ENCODE peak calls at places on chromosomes 16 and 17, in eight cellular contexts. F is transverse colon, U is K562, Y is H1, L is esophagus muscularis mucosa, W is SK-N-SH, V is breast epithelium, J is endothelial cell of umbilical vein. H is an unnamed sample.

GRCh38 chr17:69607162-69607834 is 192.8 kb downstream of the MAP2K6 start:
- DNase-seq in F (peak), U (peak), Y (peak), L (no peak), W (peak), V (peak), J (peak), H (peak)

GRCh38 chr16:56911771-56912541 is 20.0 kb upstream of the HERPUD1 start:
- DNase-seq in F (peak), U (no peak), Y (no peak), L (no peak), W (no peak), V (no peak), J (no peak), H (no peak)

GRCh38 chr17:65541453-65541852 is 20.0 kb downstream of the AXIN2 start:
- DNase-seq in F (no peak), U (no peak), Y (no peak), L (no peak), W (no peak), V (no peak), J (no peak), H (no peak)

GRCh38 chr17:71163121-71163812 is 957.6 kb upstream of the SOX9 start:
- DNase-seq in F (no peak), U (no peak), Y (no peak), L (no peak), W (no peak), V (no peak), J (no peak), H (no peak)

GRCh38 chr17:10062757-10063385 is 135.5 kb downstream of the GAS7 start:
- DNase-seq in F (no peak), U (no peak), Y (no peak), L (no peak), W (no peak), V (no peak), J (no peak), H (no peak)

GRCh38 chr17:29407856-29408255 is 17.7 kb downstream of the TAOK1 start:
- DNase-seq in F (no peak), U (no peak), Y (no peak), L (no peak), W (no peak), V (no peak), J (no peak), H (no peak)

GRCh38 chr16:23374721-23375120 is 72.6 kb downstream of the SCNN1B start:
- DNase-seq in F (peak), U (no peak), Y (no peak), L (no peak), W (no peak), V (no peak), J (no peak), H (no peak)

GRCh38 chr16:84498859-84499620 is 5.4 kb downstream of the MEAK7 start:
- DNase-seq in F (no peak), U (no peak), Y (no peak), L (no peak), W (no peak), V (no peak), J (no peak), H (no peak)

GRCh38 chr17:6365187-6365943 is 69.6 kb downstream of the AIPL1 start:
- DNase-seq in F (no peak), U (no peak), Y (peak), L (peak), W (no peak), V (no peak), J (no peak), H (no peak)

GRCh38 chr17:73820686-73821448 is 176.6 kb upstream of the SDK2 start:
- DNase-seq in F (peak), U (peak), Y (peak), L (no peak), W (peak), V (no peak), J (no peak), H (no peak)

DNA sequence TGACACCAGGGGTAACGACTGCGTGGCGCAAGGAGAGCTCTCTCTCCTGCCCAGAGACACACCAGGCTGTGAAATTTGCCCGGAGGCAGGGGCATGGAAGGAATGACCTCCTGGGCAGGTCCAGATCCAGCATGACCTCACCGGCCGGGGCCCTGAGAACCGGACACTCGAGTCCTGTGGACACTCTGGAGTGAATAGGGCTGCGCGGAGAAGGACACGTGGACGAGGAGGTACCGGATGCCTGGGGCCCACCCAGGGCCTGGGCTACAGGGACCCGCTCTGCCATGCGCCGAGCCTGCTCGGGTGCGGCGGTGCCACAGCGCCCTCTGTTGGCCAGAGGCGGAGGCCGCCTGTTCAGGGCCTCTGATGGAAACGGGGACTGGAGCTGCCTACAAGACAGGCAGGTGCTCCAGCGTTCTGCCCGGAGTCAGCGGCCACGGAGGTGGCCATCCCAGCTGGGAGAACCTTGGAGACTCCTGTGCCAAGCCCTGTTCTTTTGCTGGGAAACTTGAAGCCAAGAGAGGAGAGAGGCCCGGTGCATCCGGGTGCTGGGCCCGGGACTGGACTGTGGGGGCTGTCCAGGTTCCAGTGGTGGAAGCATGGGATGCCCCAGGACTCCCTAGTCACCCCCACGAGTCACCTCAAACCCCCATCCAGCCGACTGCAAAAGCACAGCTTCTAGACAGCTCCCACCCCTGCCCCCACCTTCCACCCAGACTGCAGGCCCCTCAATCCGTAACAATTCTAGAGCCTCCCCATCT is 19.3 kb upstream of the NXPH3 start:
- DNase-seq in F (peak), U (peak), Y (peak), L (no peak), W (peak), V (peak), J (peak), H (peak)
- TF ChIP-seq POLR2AphosphoS5 in F (no peak), U (no peak), Y (no peak), L (peak), W (no peak), V (peak), J (no peak), H (no peak)

DNA sequence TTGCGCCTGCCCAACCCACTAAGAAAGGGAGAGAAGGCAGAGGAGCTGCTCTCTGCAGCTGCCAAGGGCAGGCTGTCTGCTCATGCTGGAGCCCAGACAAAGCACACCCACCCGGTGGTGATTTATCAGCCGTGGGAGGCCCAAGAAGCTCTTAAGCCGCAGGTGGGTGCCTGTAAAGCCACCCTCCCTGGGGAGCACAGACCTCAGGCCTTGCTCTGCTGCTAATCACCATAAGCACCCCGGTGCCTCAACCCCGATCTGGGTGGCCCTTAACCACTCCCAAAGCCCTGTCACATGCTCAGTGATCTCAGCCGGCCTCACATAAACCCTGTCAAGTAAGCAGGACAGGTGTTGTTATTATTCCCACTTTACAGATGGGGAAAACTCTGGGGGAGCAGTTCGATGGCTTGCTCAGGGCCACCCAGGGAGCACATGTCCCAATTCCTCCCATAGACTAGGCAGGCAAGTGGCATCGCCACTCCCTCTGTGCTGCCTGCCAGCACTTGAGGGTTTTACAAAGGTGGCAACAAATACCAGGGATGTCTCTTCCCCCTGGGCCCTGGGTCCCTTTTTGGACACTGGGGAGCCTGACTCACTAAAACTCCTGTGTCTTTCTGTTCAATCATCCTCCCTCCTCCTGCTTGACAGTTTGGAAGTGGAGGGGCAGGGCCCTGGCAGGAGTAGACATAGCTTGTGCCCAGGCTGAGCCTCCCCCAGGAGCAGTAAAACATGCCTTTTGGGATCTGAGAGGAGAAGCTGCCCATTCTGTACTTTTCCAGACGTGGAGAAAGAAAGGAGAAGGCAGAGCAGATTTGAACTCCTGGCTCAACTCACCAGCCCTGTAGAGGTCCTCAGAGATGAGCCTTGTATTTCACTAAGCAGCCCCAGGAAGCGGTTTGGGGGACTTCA is 299.3 kb downstream of the SOX9 start:
- DNase-seq in F (peak), U (no peak), Y (no peak), L (no peak), W (no peak), V (peak), J (no peak), H (peak)
- TF ChIP-seq POLR2AphosphoS5 in F (no peak), U (no peak), Y (no peak), L (no peak), W (no peak), V (no peak), J (no peak), H (peak)

DNA sequence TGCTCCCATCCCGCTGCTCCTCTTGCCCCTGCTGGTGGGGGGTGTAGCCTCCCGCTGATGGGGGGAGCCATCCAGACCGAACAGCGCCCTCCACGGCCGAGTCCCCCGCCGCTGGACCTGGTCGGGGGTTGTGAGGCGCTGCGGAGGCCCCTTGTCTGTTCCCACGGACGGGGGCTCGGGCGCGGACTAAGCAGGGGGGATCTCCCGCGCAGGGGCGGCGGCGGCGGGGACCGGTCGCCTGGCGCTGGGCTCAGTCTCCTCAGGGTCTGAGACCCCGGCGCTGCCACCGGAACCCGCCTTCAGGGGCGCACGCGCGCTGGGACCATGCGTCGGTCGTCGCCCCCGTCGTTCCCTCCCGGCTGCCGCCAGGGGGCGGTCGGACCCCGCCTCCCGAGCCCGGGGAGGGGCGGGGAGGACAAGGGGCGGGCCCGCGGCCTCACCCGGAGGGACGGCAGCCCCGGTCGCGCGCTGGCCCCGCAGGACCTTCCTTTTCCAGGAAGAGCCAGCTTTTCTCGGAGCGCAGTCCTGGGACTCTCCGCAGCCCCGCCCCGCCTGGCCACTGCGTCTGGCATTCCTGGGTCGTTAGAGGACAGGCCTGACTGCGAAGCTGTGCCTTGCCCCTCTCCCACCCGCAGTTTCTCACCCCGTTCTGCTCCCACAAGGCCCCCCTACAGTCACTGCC is 6.3 kb upstream of the IL32 start:
- DNase-seq in F (peak), U (peak), Y (peak), L (peak), W (peak), V (peak), J (peak), H (peak)
- TF ChIP-seq POLR2AphosphoS5 in F (peak), U (peak), Y (no peak), L (peak), W (peak), V (peak), J (peak), H (no peak)

DNA sequence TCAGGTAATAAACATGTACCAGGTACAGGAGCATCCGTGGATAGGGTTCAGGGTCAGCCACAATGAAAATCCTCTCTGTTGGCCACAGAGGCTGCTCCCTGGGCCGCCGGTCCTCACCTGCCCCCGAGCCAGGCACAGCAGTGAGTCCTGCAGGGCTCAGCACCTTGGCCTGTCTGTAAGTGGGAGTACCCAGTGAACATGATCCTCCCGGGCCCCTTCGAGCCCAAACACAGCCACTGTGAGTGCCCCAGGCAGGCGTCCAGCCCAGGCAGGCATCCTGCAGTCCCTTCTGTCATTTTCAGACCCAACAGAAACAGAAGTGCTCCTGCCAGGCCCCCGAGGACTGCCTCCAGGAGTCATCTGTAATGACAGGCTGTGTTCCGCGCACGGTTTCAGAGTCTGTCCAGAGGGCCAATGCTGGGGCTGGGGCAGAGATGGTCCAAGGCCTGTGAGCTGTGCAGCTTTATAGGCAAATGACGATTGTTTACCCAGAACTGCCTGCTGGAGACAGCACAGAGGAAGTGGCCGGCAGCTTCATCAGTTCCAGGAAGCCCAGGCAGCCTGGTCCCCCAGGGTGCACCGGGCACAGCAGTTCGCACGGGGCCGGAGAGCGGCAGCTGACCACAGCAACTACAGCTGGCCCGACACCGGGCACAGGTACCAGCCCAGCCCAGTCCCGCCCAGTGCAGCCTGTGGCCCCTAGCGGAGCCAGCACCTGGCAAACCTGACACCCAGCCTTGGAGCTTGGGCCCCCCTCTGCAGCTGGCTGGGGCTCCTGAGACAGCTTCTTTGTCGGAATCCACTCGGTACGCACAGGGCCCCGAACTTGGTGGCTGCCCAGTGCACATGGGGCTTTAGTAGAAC is 13.2 kb downstream of the SLC7A5 start:
- DNase-seq in F (peak), U (no peak), Y (no peak), L (no peak), W (peak), V (peak), J (no peak), H (no peak)
- TF ChIP-seq POLR2AphosphoS5 in F (peak), U (no peak), Y (peak), L (peak), W (no peak), V (no peak), J (no peak), H (no peak)

DNA sequence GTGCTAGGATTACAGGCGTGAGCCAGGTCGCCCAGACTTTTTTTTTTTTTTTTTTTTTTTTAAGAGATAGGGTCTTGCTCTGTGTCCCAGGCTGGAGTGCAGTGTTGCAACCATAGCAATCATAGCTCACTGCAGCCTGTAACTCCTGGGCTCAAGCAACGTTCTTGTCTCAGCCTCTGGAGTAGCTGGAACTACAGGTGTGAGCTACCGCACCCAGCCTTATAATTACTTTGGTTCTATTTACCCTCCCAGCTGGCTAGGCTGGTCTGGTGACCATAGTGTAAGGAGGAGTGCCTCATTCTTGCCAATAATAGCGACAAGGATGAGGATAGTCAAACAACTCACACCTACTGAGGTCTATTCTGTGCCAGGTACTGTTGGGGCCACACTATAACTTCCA is 39.6 kb upstream of the USP7 start:
- DNase-seq in F (peak), U (no peak), Y (no peak), L (no peak), W (no peak), V (peak), J (no peak), H (no peak)
- TF ChIP-seq POLR2AphosphoS5 in F (peak), U (no peak), Y (no peak), L (no peak), W (no peak), V (no peak), J (no peak), H (no peak)

GRCh38 chr17:27384721-27385120 is 71.5 kb upstream of the KSR1 start:
- DNase-seq in F (no peak), U (no peak), Y (no peak), L (no peak), W (no peak), V (no peak), J (no peak), H (no peak)
- TF ChIP-seq POLR2AphosphoS5 in F (no peak), U (no peak), Y (no peak), L (no peak), W (no peak), V (no peak), J (no peak), H (no peak)

GRCh38 chr16:88978608-88979346 is 1.8 kb upstream of the CBFA2T3 start:
- DNase-seq in F (peak), U (peak), Y (no peak), L (no peak), W (no peak), V (no peak), J (no peak), H (peak)
- TF ChIP-seq POLR2AphosphoS5 in F (no peak), U (peak), Y (no peak), L (no peak), W (no peak), V (no peak), J (no peak), H (peak)

DNA sequence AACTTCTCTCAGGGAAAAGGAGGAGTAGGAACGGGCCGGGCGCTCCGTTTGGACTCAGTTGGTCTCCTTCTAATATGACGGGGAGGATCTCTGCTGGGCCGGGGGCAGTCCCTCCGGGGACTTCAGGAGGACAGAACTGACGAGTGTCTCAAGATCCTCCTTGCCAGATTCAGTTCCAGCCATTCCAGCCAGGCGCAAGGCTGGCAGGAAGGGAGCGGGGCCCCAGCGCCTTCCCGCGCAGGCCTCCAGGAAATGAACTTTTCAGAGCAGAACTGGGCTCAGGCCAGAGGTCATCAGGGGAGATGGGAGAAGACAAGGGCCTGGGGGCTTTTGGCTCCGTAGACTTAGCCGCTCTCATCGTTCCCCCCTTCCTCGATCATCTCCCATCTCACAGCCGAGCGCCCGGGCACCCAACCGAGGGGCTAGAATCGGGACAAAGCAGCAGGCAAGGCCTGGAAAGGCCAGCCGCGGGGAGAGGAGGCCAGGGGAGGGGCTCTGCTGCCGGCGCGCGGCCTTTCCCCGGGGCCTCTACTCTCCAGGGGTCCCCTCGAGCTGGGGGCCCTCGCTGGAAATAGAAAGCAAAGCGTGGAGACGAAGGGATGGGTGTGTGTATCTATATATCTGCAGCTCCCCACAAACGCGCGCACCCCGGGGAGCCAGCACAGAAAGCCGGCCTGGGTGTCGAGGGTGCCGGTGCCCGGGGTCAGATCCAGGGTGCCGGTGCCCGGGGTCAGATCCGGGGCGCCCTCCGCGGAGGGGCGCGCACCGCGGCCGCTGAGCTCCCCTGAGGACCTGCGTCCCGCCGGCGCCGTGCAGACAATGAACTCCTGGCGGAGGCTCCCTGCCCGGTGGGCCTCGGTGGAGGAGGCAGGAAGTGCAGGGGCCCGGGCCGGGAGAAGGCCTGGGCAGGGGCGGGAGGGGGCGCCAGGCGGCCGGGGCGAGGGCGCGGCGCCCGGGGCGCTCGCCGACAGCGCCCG is 1.4 kb downstream of the ZNF423 start:
- DNase-seq in F (peak), U (no peak), Y (no peak), L (no peak), W (peak), V (no peak), J (peak), H (no peak)
- TF ChIP-seq POLR2AphosphoS5 in F (no peak), U (no peak), Y (no peak), L (peak), W (no peak), V (no peak), J (no peak), H (no peak)

H was measured in GM12891.